ENCODE peak calls at places on chromosome 3, in nine cellular contexts. Z is GM23338, Q is GM12891, X is vagina, J is stomach, T is HepG2, Y is sigmoid colon, A is suprapubic skin, D is spleen. S is an unnamed sample.

GRCh38 chr3:123652346-123652984 is 67.6 kb upstream of the HACD2 start:
- DNase-seq in Q (peak), D (peak), J (peak), T (peak), X (no peak), Z (peak), Y (peak), A (peak), S (peak)

GRCh38 chr3:87145553-87145952 is 81.6 kb upstream of the CHMP2B start:
- DNase-seq in D (no peak), J (no peak), T (peak), Y (no peak), Z (peak), Q (peak), A (no peak), X (no peak), S (no peak)

GRCh38 chr3:179969525-179969924 is 67.2 kb downstream of the PEX5L start:
- DNase-seq in J (no peak), D (no peak), Y (no peak), X (no peak), A (no peak), T (no peak), Z (no peak), Q (no peak), S (no peak)

GRCh38 chr3:155560135-155560534 is 184.7 kb downstream of the PLCH1 start:
- DNase-seq in Y (no peak), Q (no peak), J (no peak), A (no peak), X (no peak), T (no peak), Z (no peak), D (no peak), S (no peak)

GRCh38 chr3:134638385-134639020 is 12.3 kb downstream of the KY start:
- DNase-seq in X (peak), Z (no peak), Y (no peak), A (no peak), Q (no peak), J (no peak), T (no peak), D (no peak), S (no peak)

GRCh38 chr3:39050020-39050419 is 1.7 kb downstream of the SCN11A start:
- DNase-seq in A (no peak), Z (no peak), D (no peak), Y (no peak), Q (no peak), X (no peak), T (no peak), J (no peak), S (no peak)

GRCh38 chr3:33417051-33417673 is 23.0 kb downstream of the UBP1 start:
- DNase-seq in Q (no peak), Z (no peak), J (no peak), D (no peak), A (no peak), X (no peak), Y (no peak), T (no peak), S (no peak)

GRCh38 chr3:121941592-121941991 is 47.4 kb downstream of the SLC15A2 start:
- DNase-seq in Y (no peak), A (no peak), D (no peak), T (no peak), X (no peak), Z (no peak), Q (no peak), J (no peak), S (no peak)

GRCh38 chr3:34882764-34883163 is 756.6 kb upstream of the ARPP21 start:
- DNase-seq in J (no peak), D (no peak), Q (no peak), Y (no peak), Z (peak), T (no peak), A (no peak), X (no peak), S (no peak)

GRCh38 chr3:126528800-126529541 is 5.0 kb downstream of the CHST13 start:
- DNase-seq in D (peak), Q (no peak), A (no peak), Z (no peak), X (no peak), T (peak), J (no peak), Y (peak), S (no peak)

GRCh38 chr3:127706785-127707351 is 34.1 kb downstream of the ABTB1 start:
- DNase-seq in A (peak), D (peak), Z (no peak), Y (peak), T (no peak), J (no peak), Q (no peak), X (no peak), S (no peak)

GRCh38 chr3:193016437-193016887 is 98.8 kb upstream of the MB21D2 start:
- DNase-seq in Y (no peak), Z (peak), A (no peak), T (no peak), J (peak), D (no peak), Q (no peak), X (no peak), S (no peak)

GRCh38 chr3:141291610-141292345 is 60.2 kb downstream of the PXYLP1 start:
- DNase-seq in A (no peak), Q (no peak), J (no peak), D (no peak), Y (no peak), T (no peak), Z (no peak), X (no peak), S (no peak)

GRCh38 chr3:188656196-188656982 is 502.4 kb downstream of the LPP start:
- DNase-seq in X (no peak), Y (no peak), J (no peak), Q (no peak), A (no peak), T (no peak), D (no peak), Z (no peak), S (peak)
- TF ChIP-seq POLR2AphosphoS5 in X (no peak), Y (no peak), J (no peak), Q (no peak), A (no peak), T (no peak), D (no peak), Z (no peak), S (no peak)

GRCh38 chr3:176159796-176160195 is 1037.5 kb downstream of the TBL1XR1 start:
- DNase-seq in A (no peak), T (no peak), D (no peak), Q (no peak), X (no peak), J (no peak), Z (no peak), Y (no peak), S (no peak)
- TF ChIP-seq POLR2AphosphoS5 in A (no peak), T (no peak), D (no peak), Q (no peak), X (no peak), J (no peak), Z (no peak), Y (no peak), S (no peak)

GRCh38 chr3:4994144-4994730 is 15.0 kb downstream of the BHLHE40 start:
- DNase-seq in J (no peak), A (no peak), Z (no peak), Q (no peak), D (no peak), T (no peak), Y (no peak), X (peak), S (no peak)

GRCh38 chr3:4994823-4995499 is 15.7 kb downstream of the BHLHE40 start:
- DNase-seq in T (peak), A (peak), Q (no peak), Y (peak), J (peak), X (peak), D (no peak), Z (no peak), S (peak)

GRCh38 chr3:4996771-4997291 is 17.6 kb downstream of the BHLHE40 start:
- DNase-seq in T (no peak), J (no peak), D (no peak), X (no peak), Q (no peak), A (peak), Y (peak), Z (no peak), S (no peak)

GRCh38 chr3:4996223-4996765 is 17.1 kb downstream of the BHLHE40 start:
- DNase-seq in A (no peak), X (no peak), T (no peak), Q (no peak), D (no peak), Z (no peak), J (no peak), Y (peak), S (no peak)

GRCh38 chr3:4995500-4996053 is 16.3 kb downstream of the BHLHE40 start:
- DNase-seq in Q (no peak), J (no peak), A (peak), Y (peak), X (peak), T (no peak), D (no peak), Z (no peak), S (no peak)
- TF ChIP-seq POLR2AphosphoS5 in Q (no peak), J (no peak), A (no peak), Y (no peak), X (no peak), T (no peak), D (no peak), Z (no peak), S (no peak)

DNA sequence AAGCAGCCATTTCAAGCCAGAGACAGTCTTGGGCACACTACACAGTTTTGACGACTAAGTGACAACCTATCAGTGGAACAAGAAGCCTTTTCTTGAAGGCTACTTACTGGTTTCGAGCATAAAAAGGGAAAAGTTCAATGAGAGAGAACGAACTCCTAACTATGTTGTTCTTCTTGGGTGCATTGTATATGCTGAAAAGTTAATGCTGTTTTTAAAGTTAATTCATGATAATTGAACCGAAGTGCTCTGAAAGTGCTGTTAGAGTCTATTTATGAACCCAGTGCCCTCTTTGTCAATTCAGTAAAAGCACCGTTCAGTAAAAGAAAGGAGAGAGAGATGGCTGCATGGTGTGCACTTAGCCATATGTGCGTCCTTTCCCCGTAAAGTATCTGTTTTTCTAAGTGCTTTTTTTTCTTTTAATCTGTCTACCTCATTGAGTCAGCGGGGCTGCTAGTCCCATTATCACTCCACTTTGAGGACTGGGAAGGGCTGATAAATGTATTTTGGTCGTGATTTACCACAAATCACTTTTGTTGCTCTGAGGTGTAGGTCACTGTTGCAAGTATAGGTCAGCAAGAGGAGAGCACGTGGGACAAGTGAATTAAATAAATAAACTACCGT is 380.7 kb upstream of the GOLIM4 start:
- DNase-seq in Q (no peak), J (no peak), T (no peak), D (no peak), Z (no peak), Y (no peak), X (no peak), A (no peak), S (no peak)
- TF ChIP-seq POLR2AphosphoS5 in Q (no peak), J (no peak), T (no peak), D (no peak), Z (no peak), Y (no peak), X (no peak), A (no peak), S (no peak)

GRCh38 chr3:142768338-142768737 is 44.5 kb downstream of the TRPC1 start:
- DNase-seq in J (no peak), Q (no peak), Z (no peak), X (no peak), A (no peak), D (no peak), Y (no peak), T (no peak), S (no peak)
- TF ChIP-seq POLR2AphosphoS5 in J (no peak), Q (no peak), Z (no peak), X (no peak), A (no peak), D (no peak), Y (no peak), T (no peak), S (no peak)

GRCh38 chr3:32340039-32340438 is 51.6 kb upstream of the CMTM7 start:
- DNase-seq in Z (peak), A (no peak), Y (no peak), D (no peak), J (no peak), T (peak), Q (peak), X (no peak), S (peak)
- TF ChIP-seq POLR2AphosphoS5 in Z (no peak), A (no peak), Y (no peak), D (no peak), J (no peak), T (no peak), Q (no peak), X (no peak), S (no peak)

DNA sequence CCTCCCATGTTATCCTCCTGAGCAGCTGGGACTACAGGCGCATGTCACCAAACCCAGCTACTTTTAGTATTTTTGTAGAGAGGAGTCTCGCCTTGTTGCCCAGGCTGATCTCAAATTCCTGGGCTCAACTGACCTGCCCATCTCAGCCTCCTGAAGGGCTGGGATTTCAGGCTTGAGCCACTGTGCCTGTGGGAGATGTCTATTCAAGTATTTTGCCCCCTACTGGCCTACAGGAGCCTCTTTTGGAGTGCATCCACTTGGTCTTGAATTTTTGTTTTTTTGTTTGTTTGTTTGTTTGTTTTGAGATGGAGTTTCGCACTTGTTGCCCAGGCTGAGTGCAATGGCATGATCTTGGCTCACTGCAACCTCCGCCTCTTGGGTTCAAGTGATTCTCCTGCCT is 3.2 kb upstream of the DHX30 start:
- DNase-seq in Q (no peak), X (no peak), A (no peak), D (peak), Z (peak), Y (no peak), T (no peak), J (no peak), S (no peak)
- TF ChIP-seq POLR2AphosphoS5 in Q (no peak), X (no peak), A (no peak), D (no peak), Z (no peak), Y (no peak), T (no peak), J (no peak), S (no peak)

DNA sequence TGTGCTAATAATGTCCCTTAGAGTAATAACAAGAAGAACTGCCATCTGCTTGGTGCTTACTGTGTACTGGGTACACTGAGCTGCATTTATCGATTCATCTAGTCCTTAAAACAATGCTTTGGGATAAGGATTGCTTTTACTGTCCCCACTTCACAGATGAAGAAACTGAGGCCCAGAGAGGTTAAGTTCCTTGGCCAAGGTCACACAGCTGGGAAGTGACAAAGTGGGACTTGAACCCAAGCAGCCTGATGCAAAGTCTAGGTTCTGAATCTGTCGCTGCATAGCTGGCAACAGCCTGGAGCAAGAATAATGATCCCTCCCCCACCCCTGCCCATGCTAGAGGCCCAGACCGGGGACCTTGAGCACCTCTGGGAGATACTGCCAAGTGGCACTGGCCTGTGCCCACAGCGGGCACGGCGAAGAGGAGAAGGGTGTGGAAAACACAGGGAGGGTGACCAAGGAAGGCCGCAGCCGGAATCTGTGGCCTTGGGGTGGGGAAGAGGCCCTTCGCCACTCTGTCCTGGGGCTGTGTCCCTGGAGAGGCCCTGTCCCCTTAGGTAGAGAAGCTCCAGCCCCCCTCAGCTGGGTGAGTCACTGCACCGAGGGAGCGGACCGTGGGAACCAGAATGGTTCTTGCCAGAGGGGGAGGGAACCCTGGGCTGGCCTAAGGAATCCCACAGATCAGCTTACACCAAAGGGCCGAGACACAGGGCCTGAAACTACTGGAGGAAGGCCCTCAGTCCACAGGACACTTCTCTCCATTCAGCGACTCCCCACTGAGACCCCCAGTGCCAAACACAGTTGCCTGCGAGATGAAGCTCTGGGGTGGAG is 3.5 kb downstream of the PLXND1 start:
- DNase-seq in D (no peak), T (peak), Z (peak), X (no peak), A (peak), Q (no peak), J (no peak), Y (peak), S (peak)
- TF ChIP-seq POLR2AphosphoS5 in D (peak), T (no peak), Z (no peak), X (peak), A (no peak), Q (no peak), J (no peak), Y (peak), S (no peak)

DNA sequence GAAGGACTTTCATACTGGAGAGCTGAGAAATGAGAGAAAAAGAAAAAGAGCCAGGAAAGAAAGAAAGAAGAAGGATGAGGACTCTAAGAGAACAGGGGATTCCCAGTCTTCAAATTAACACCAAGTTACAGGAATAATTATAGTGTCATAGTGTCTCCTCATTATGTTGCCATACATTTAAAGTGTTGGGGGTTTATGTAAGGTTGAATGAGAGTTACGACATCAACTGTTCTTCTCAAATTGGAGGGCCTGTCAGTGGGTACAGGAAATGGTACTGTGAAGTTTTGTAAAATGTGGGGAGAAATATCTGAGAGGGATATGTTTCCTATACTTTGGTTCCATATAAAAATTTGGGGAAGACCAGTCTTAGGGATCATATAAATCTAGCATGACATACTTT is 12.3 kb upstream of the CD200 start:
- DNase-seq in Z (no peak), Q (no peak), T (no peak), Y (no peak), A (no peak), J (no peak), X (no peak), D (no peak), S (no peak)
- TF ChIP-seq POLR2AphosphoS5 in Z (no peak), Q (no peak), T (no peak), Y (no peak), A (no peak), J (no peak), X (no peak), D (no peak), S (no peak)

GRCh38 chr3:136142592-136142991 is 53.5 kb downstream of the MSL2 start:
- DNase-seq in X (no peak), D (no peak), A (no peak), T (peak), Q (no peak), Z (peak), Y (no peak), J (no peak), S (peak)
- TF ChIP-seq POLR2AphosphoS5 in X (no peak), D (no peak), A (no peak), T (no peak), Q (no peak), Z (no peak), Y (no peak), J (no peak), S (peak)

S was measured in endothelial cell of umbilical vein.